ENCODE peak calls at places on chromosomes 13 and 19, in seven cellular contexts. X is activated CD4-positive, alpha-beta T cell treated with anti-CD3 and anti-CD28 coated beads, Interleukin-2, amount 50 U/mL, for 1 hour; S is CD8-positive, alpha-beta T cell; F is NCI-H524; Z is type B pancreatic cell; P is amniotic stem cell; R is EL. K is an unnamed sample.

GRCh38 chr19:41088151-41088550 is at the start of gene CYP2A13:
- DNase-seq in Z (no peak), S (no peak), X (no peak), R (no peak), P (no peak), F (no peak), K (no peak)

GRCh38 chr13:28179974-28180373 is 41.6 kb downstream of the PAN3 start:
- DNase-seq in X (no peak), R (peak; percentile 5), F (no peak), Z (no peak), P (no peak), S (no peak), K (no peak)

GRCh38 chr19:3346677-3347353 is 19.6 kb upstream of the NFIC start:
- DNase-seq in S (no peak), Z (no peak), X (no peak), F (peak; percentile 57), P (no peak), R (peak; percentile 69), K (no peak)

GRCh38 chr13:110559429-110559943 is 2.0 kb downstream of the RAB20 start:
- DNase-seq in R (peak; percentile 42), P (no peak), Z (no peak), S (no peak), F (no peak), X (no peak), K (no peak)

GRCh38 chr13:35475131-35475959 is 1.1 kb downstream of the MAB21L1 start:
- DNase-seq in P (no peak), F (peak; percentile 53), X (no peak), S (no peak), Z (no peak), R (peak; percentile 78), K (no peak)

GRCh38 chr19:54029930-54030490 is 33.7 kb downstream of the VSTM1 start:
- DNase-seq in R (peak; percentile 62), S (peak; percentile 60), P (peak; percentile 32), X (peak; percentile 55), Z (no peak), F (peak; percentile 48), K (peak; percentile 10)

GRCh38 chr13:32225494-32225931 is 89.7 kb downstream of the ZAR1L start:
- DNase-seq in X (no peak), F (no peak), R (peak; percentile 69), S (no peak), Z (no peak), P (no peak), K (no peak)

GRCh38 chr19:45764487-45764886 is 4.6 kb downstream of the SIX5 start:
- DNase-seq in Z (no peak), P (no peak), S (no peak), F (no peak), X (no peak), R (no peak), K (no peak)

GRCh38 chr13:25329706-25330105 is 28.3 kb downstream of the NUP58 start:
- DNase-seq in F (no peak), S (no peak), X (no peak), Z (no peak), R (peak; percentile 55), P (no peak), K (no peak)

GRCh38 chr19:46349311-46349993 is 2.6 kb downstream of the PPP5C start:
- DNase-seq in F (no peak), S (no peak), R (no peak), X (no peak), Z (no peak), P (no peak), K (no peak)

GRCh38 chr19:45311640-45312039 is 11.0 kb downstream of the CKM start:
- DNase-seq in R (peak; percentile 30), S (no peak), P (no peak), F (no peak), X (no peak), Z (no peak), K (no peak)

GRCh38 chr13:59326717-59327116 is 837.0 kb downstream of the DIAPH3 start:
- DNase-seq in Z (no peak), F (no peak), X (no peak), S (no peak), P (no peak), R (no peak), K (no peak)

GRCh38 chr19:46124638-46125115 is at the start of gene IGFL3:
- DNase-seq in P (no peak), Z (no peak), S (no peak), R (peak; percentile 30), F (no peak), X (no peak), K (no peak)

GRCh38 chr13:43880930-43881329 is 1.2 kb downstream of the LACC1 start:
- DNase-seq in P (no peak), F (no peak), X (no peak), R (no peak), S (no peak), Z (no peak), K (no peak)

GRCh38 chr19:16660763-16661479 is at the start of gene TMEM38A:
- DNase-seq in Z (peak; percentile 71), F (peak; percentile 63), P (no peak), R (peak; percentile 36), S (peak; percentile 62), X (peak; percentile 16), K (no peak)

GRCh38 chr13:20353973-20354372 is 121.9 kb upstream of the GJB6 start:
- DNase-seq in S (no peak), F (no peak), Z (no peak), R (peak; percentile 34), X (no peak), P (no peak), K (no peak)

GRCh38 chr13:110275931-110276552 is 30.9 kb downstream of the COL4A1 start:
- DNase-seq in Z (no peak), P (no peak), F (no peak), R (no peak), S (no peak), X (no peak), K (no peak)

GRCh38 chr19:45865269-45865948 is 1.3 kb downstream of the FOXA3 start:
- DNase-seq in P (no peak), Z (no peak), X (no peak), F (no peak), S (no peak), R (no peak), K (no peak)

GRCh38 chr19:41373993-41374392 is 2.3 kb upstream of the TMEM91 start:
- DNase-seq in R (peak; percentile 92), Z (no peak), S (no peak), X (no peak), P (no peak), F (peak; percentile 99), K (peak; percentile 90)

GRCh38 chr19:6632002-6632621 is 37.8 kb downstream of the TNFSF14 start:
- DNase-seq in S (peak; percentile 85), Z (no peak), R (peak; percentile 69), P (peak; percentile 46), X (peak; percentile 73), F (peak; percentile 72), K (peak; percentile 34)

GRCh38 chr13:34971473-34971872 is 29.4 kb downstream of the NBEA start:
- DNase-seq in X (no peak), Z (no peak), F (no peak), R (no peak), P (no peak), S (no peak), K (no peak)

GRCh38 chr19:41218615-41219507 is at the start of gene AXL:
- DNase-seq in Z (peak; percentile 80), X (no peak), P (peak; percentile 72), S (no peak), R (peak; percentile 89), F (no peak), K (no peak)

GRCh38 chr13:52156724-52157251 is 2.6 kb downstream of the NEK3 start:
- DNase-seq in R (no peak), Z (no peak), F (no peak), X (no peak), S (no peak), P (no peak), K (no peak)

GRCh38 chr19:3785464-3785937 is 680 bp downstream of the MATK start:
- DNase-seq in P (no peak), S (peak; percentile 55), F (no peak), Z (no peak), X (no peak), R (no peak), K (no peak)

GRCh38 chr13:42559057-42559456 is 14.9 kb upstream of the TNFSF11 start:
- DNase-seq in F (no peak), P (no peak), S (no peak), R (no peak), X (no peak), Z (no peak), K (no peak)

GRCh38 chr13:20191902-20192469 is 752 bp downstream of the GJB2 start:
- DNase-seq in S (no peak), X (no peak), P (no peak), Z (no peak), R (peak; percentile 14), F (peak; percentile 44), K (no peak)

GRCh38 chr19:50718255-50719118 is 1.1 kb downstream of the SHANK1 start:
- DNase-seq in P (no peak), R (no peak), X (no peak), S (no peak), F (no peak), Z (no peak), K (peak; percentile 4)

GRCh38 chr13:40536443-40537113 is 129.9 kb downstream of the FOXO1 start:
- DNase-seq in R (no peak), F (no peak), P (no peak), Z (no peak), S (no peak), X (no peak), K (peak; percentile 23)

GRCh38 chr13:32001392-32001768 is 30.2 kb upstream of the FRY start:
- DNase-seq in Z (no peak), P (peak; percentile 4), R (peak; percentile 68), F (peak; percentile 75), S (no peak), X (no peak), K (no peak)

GRCh38 chr19:3162418-3163229 is 15.9 kb upstream of the S1PR4 start:
- DNase-seq in X (no peak), Z (no peak), F (no peak), P (no peak), R (no peak), S (no peak), K (no peak)

GRCh38 chr19:34715357-34715756 is 18.7 kb upstream of the ZNF181 start:
- DNase-seq in P (no peak), F (no peak), R (no peak), X (no peak), Z (no peak), S (no peak), K (no peak)

GRCh38 chr19:35545855-35546381 is 492 bp downstream of the TMEM147 start:
- DNase-seq in S (no peak), X (peak; percentile 28), R (peak; percentile 43), P (no peak), Z (no peak), F (no peak), K (peak; percentile 13)

GRCh38 chr13:76887070-76887563 is 912 bp upstream of the KCTD12 start:
- DNase-seq in X (no peak), F (no peak), P (no peak), S (no peak), R (no peak), Z (no peak), K (no peak)

GRCh38 chr13:33174491-33174890 is 111.1 kb downstream of the STARD13 start:
- DNase-seq in P (no peak), S (no peak), Z (no peak), R (no peak), X (no peak), F (peak; percentile 98), K (peak; percentile 35)

GRCh38 chr19:29379257-29379986 is 146.4 kb upstream of the VSTM2B start:
- DNase-seq in F (no peak), Z (peak; percentile 40), X (no peak), P (no peak), R (no peak), S (peak; percentile 32), K (no peak)

K was measured in NCI-H2171.